ENCODE peak calls at places on chromosomes 2 and 18, in seven cellular contexts. W is adipocyte; B is MCF 10A; F is ELF-1; Y is activated T-cell treated with anti-CD3 and anti-CD28 coated beads, Interleukin-2, amount 50 U/mL, for 72 hours; N is HT-29; V is SIG-M5. J is an unnamed sample.

GRCh38 chr2:172552547-172553291 is 3.2 kb upstream of the PDK1 start:
- DNase-seq in W (peak; percentile 50), V (no peak), Y (no peak), F (no peak), B (peak; percentile 44), N (no peak), J (no peak)

GRCh38 chr2:133755515-133756311 is 187.4 kb upstream of the NCKAP5 start:
- DNase-seq in W (peak; percentile 90), N (no peak), F (no peak), Y (no peak), B (no peak), V (no peak), J (no peak)

GRCh38 chr2:96105152-96105915 is 11.0 kb downstream of the ADRA2B start:
- DNase-seq in B (no peak), Y (no peak), F (no peak), V (no peak), N (no peak), W (no peak), J (no peak)

GRCh38 chr2:43270930-43271615 is 44.7 kb upstream of the ZFP36L2 start:
- DNase-seq in W (no peak), V (no peak), B (no peak), N (no peak), Y (no peak), F (no peak), J (no peak)

GRCh38 chr2:239691720-239692119 is 290.9 kb upstream of the HDAC4 start:
- DNase-seq in B (no peak), F (no peak), N (no peak), W (no peak), Y (no peak), V (no peak), J (no peak)

GRCh38 chr2:18309188-18309587 is 251.3 kb downstream of the RDH14 start:
- DNase-seq in F (no peak), N (no peak), V (no peak), Y (no peak), B (no peak), W (peak; percentile 24), J (no peak)

GRCh38 chr18:33584845-33585775 is 7.1 kb downstream of the ASXL3 start:
- DNase-seq in F (peak; percentile 27), V (no peak), Y (no peak), B (no peak), N (no peak), W (no peak), J (peak; percentile 28)

GRCh38 chr2:186884585-186884984 is 35.6 kb upstream of the ZSWIM2 start:
- DNase-seq in Y (no peak), N (no peak), F (peak; percentile 8), W (no peak), V (no peak), B (no peak), J (no peak)

GRCh38 chr2:152617464-152618187 is 99.6 kb downstream of the PRPF40A start:
- DNase-seq in Y (no peak), B (no peak), N (no peak), F (no peak), W (no peak), V (no peak), J (no peak)

GRCh38 chr2:157328133-157328532 is 2.5 kb upstream of the ERMN start:
- DNase-seq in F (no peak), W (no peak), B (no peak), N (no peak), Y (no peak), V (no peak), J (no peak)

GRCh38 chr2:26487192-26487591 is 9.3 kb upstream of the OTOF start:
- DNase-seq in Y (no peak), B (no peak), W (no peak), N (no peak), V (no peak), F (no peak), J (no peak)

GRCh38 chr2:12636837-12637581 is 79.7 kb upstream of the TRIB2 start:
- DNase-seq in Y (no peak), F (no peak), B (no peak), W (peak; percentile 42), N (no peak), V (no peak), J (no peak)

GRCh38 chr18:23958036-23958435 is 56.5 kb upstream of the TTC39C start:
- DNase-seq in F (no peak), B (no peak), Y (no peak), V (no peak), W (no peak), N (no peak), J (no peak)

GRCh38 chr2:156466739-156467405 is 30.7 kb downstream of the GPD2 start:
- DNase-seq in V (no peak), B (no peak), N (no peak), F (peak; percentile 62), Y (no peak), W (peak; percentile 62), J (no peak)

GRCh38 chr2:40208478-40208877 is 243.4 kb downstream of the SLC8A1 start:
- DNase-seq in F (no peak), V (no peak), B (no peak), W (no peak), Y (no peak), N (no peak), J (no peak)

GRCh38 chr2:32522770-32523169 is 105.1 kb upstream of the TTC27 start:
- DNase-seq in N (no peak), Y (no peak), W (no peak), F (no peak), V (no peak), B (no peak), J (no peak)

GRCh38 chr2:202944403-202944802 is 32.3 kb downstream of the CARF start:
- DNase-seq in W (peak; percentile 36), V (no peak), B (peak; percentile 36), Y (no peak), F (no peak), N (no peak), J (no peak)

GRCh38 chr18:79603321-79604204 is 76.0 kb upstream of the CTDP1 start:
- DNase-seq in B (no peak), Y (no peak), F (no peak), W (no peak), V (no peak), N (no peak), J (no peak)

GRCh38 chr18:76783786-76784484 is 38.4 kb upstream of the ZNF236 start:
- DNase-seq in B (no peak), N (no peak), F (no peak), V (no peak), W (no peak), Y (no peak), J (no peak)

GRCh38 chr2:9230051-9230802 is 23.6 kb downstream of the ASAP2 start:
- DNase-seq in B (no peak), N (no peak), F (no peak), V (no peak), Y (no peak), W (no peak), J (no peak)

GRCh38 chr18:77077401-77077800 is 55.2 kb downstream of the MBP start:
- DNase-seq in N (no peak), V (no peak), Y (no peak), W (no peak), B (no peak), F (no peak), J (no peak)

GRCh38 chr2:30225131-30225762 is 6.1 kb upstream of the LBH start:
- DNase-seq in N (no peak), W (peak; percentile 74), F (peak; percentile 65), V (no peak), Y (peak; percentile 49), B (no peak), J (peak; percentile 36)

GRCh38 chr18:36493349-36494281 is 196.1 kb downstream of the FHOD3 start:
- DNase-seq in F (peak; percentile 40), B (no peak), V (no peak), N (no peak), W (no peak), Y (no peak), J (peak; percentile 38)

GRCh38 chr18:68965817-68966216 is 167.9 kb downstream of the CCDC102B start:
- DNase-seq in W (no peak), F (no peak), Y (no peak), B (no peak), V (no peak), N (no peak), J (no peak)

GRCh38 chr2:46695283-46695682 is 215.9 kb downstream of the TMEM247 start:
- DNase-seq in N (peak; percentile 43), W (no peak), V (no peak), B (peak; percentile 21), F (no peak), Y (no peak), J (no peak)

GRCh38 chr2:43943809-43944452 is 51.9 kb downstream of the LRPPRC start:
- DNase-seq in B (no peak), N (no peak), Y (no peak), W (no peak), F (no peak), V (no peak), J (no peak)

GRCh38 chr18:30970201-30970816 is 72.2 kb downstream of the DSC3 start:
- DNase-seq in N (peak; percentile 66), W (peak; percentile 24), F (no peak), Y (no peak), V (no peak), B (peak; percentile 75), J (no peak)

GRCh38 chr18:58781627-58782194 is 83.0 kb upstream of the ZNF532 start:
- DNase-seq in V (no peak), Y (peak; percentile 75), W (peak; percentile 92), F (peak; percentile 90), N (peak; percentile 82), B (peak; percentile 84), J (peak; percentile 77)